ENCODE peak calls at places on chromosomes 12 and 14, in seven cellular contexts. P is lower leg skin, W is HFF-Myc, Z is nephron progenitor cell, H is Peyer's patch, O is glutamatergic neuron, S is AG09319. F is an unnamed sample.

GRCh38 chr12:31702047-31702446 is 26.8 kb downstream of the AMN1 start:
- DNase-seq in O (no peak), H (no peak), P (no peak), Z (no peak), S (no peak), W (peak), F (no peak)

GRCh38 chr14:22265319-22266140 is 323.5 kb downstream of the DAD1 start:
- DNase-seq in O (no peak), Z (no peak), H (no peak), W (no peak), S (no peak), P (no peak), F (no peak)

GRCh38 chr12:71509705-71510104 is 70.1 kb downstream of the LGR5 start:
- DNase-seq in W (no peak), P (no peak), S (no peak), O (no peak), H (no peak), Z (no peak), F (no peak)

GRCh38 chr12:84874125-84874824 is 38.3 kb downstream of the SLC6A15 start:
- DNase-seq in Z (no peak), O (no peak), W (peak), H (no peak), P (no peak), S (peak), F (no peak)

GRCh38 chr12:122354958-122355641 is 67.4 kb downstream of the CLIP1 start:
- DNase-seq in Z (no peak), H (no peak), P (no peak), O (no peak), W (no peak), S (no peak), F (no peak)

GRCh38 chr12:22340143-22340542 is 5.6 kb upstream of the ST8SIA1 start:
- DNase-seq in S (no peak), H (no peak), W (no peak), P (no peak), O (no peak), Z (no peak), F (no peak)

GRCh38 chr12:3489057-3489456 is 1.9 kb upstream of the PRMT8 start:
- DNase-seq in W (no peak), P (no peak), Z (no peak), O (no peak), H (no peak), S (no peak), F (no peak)

GRCh38 chr12:27015730-27016076 is 1.5 kb upstream of the TM7SF3 start:
- DNase-seq in S (no peak), P (no peak), O (no peak), H (no peak), Z (no peak), W (no peak), F (no peak)

GRCh38 chr12:78181544-78182162 is 351.0 kb downstream of the NAV3 start:
- DNase-seq in Z (peak), P (no peak), W (no peak), H (no peak), S (no peak), O (peak), F (peak)

GRCh38 chr14:100731846-100732765 is 5.4 kb downstream of the DLK1 start:
- DNase-seq in W (no peak), O (no peak), Z (no peak), P (no peak), S (no peak), H (peak), F (no peak)

GRCh38 chr12:102454808-102455760 is 25.3 kb downstream of the IGF1 start:
- DNase-seq in Z (no peak), H (no peak), S (peak), P (peak), W (no peak), O (no peak), F (no peak)

GRCh38 chr14:49892301-49892635 is 614 bp upstream of the ARF6 start:
- DNase-seq in S (peak), H (no peak), Z (no peak), W (no peak), O (no peak), P (peak), F (no peak)

GRCh38 chr14:49893309-49894213 is 679 bp downstream of the ARF6 start:
- DNase-seq in Z (peak), W (no peak), O (peak), H (peak), P (peak), S (peak), F (no peak)

GRCh38 chr14:49895480-49895879 is 2.6 kb downstream of the ARF6 start:
- DNase-seq in P (no peak), Z (no peak), S (no peak), W (no peak), O (no peak), H (no peak), F (no peak)

GRCh38 chr14:49896956-49897355 is 4.1 kb downstream of the ARF6 start:
- DNase-seq in Z (no peak), W (no peak), P (no peak), O (no peak), S (no peak), H (no peak), F (no peak)

DNA sequence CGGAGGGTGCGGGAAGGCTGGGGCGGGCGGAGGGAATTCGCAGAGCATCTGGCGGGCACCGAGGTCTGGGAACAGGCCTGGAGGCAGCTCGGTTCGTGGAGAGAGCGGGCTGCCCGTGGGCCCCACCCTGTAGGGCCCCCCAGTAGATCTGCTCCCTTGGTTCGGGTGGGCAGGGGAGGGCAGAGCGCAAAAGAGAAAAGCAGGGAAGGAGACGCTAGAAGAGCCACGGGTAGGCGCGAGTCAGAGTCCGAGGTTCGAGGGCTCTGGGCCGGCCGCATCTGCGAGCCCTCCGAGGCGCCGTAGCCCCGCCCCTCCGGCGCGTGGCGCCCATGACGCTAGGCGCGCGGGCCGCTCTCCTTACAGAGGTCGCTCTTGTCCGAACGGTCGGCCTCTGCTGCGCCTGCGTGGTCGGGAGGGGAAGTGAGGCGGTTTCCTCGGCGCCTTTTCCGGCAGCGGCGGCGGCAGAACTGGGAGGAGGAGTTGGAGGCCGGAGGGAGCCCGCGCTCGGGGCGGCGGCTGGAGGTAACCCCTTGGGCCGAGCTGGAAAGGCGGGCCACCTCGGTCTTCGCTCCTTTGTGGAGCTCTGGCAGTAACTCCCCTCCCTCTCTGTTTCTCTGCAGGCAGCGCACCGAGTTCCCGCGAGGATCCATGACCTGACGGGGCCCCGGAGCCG is at the start of gene ARF6:
- DNase-seq in O (peak), S (peak), P (peak), Z (peak), H (peak), W (peak), F (peak)
- TF ChIP-seq CTCF in O (no peak), S (no peak), P (no peak), Z (no peak), H (peak), W (no peak), F (peak)

DNA sequence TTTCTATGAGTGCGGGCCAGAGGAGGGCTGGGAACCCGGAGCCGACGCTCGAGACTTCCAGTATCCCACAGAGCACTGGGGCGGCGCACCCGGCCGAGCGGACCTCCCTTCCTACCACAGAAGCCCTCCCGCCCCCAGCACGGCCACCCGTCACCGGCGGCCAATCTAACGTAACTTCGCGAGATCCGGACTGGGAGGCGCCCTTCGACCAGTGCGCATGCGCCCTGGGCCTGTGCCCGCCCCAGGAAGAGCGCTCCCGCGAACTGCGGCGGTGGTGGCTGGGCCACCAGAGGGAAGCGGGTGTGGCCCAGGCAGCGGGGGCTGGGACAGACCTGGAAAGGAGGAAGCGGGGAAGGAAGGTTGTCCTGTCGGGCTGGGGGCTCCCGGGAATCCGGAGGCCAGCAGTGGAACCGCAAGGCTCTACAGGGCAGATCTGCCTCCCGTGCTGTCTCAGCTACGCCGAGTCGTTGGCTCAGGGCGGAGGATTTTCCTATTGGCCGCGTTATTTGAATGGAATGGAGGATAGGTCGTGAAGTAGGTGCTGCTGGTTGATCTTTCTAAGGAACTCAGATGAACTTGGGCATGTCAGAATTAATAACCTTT is at the start of gene PPP1R12A:
- DNase-seq in Z (peak), P (peak), S (peak), O (peak), H (peak), W (peak), F (peak)
- TF ChIP-seq CTCF in Z (no peak), P (no peak), S (no peak), O (no peak), H (peak), W (peak), F (peak)

GRCh38 chr14:104331871-104332605 is 193.7 kb downstream of the KIF26A start:
- DNase-seq in H (no peak), O (no peak), W (no peak), S (no peak), Z (no peak), P (no peak), F (no peak)
- TF ChIP-seq CTCF in H (no peak), O (peak), W (peak), S (no peak), Z (no peak), P (no peak), F (peak)

DNA sequence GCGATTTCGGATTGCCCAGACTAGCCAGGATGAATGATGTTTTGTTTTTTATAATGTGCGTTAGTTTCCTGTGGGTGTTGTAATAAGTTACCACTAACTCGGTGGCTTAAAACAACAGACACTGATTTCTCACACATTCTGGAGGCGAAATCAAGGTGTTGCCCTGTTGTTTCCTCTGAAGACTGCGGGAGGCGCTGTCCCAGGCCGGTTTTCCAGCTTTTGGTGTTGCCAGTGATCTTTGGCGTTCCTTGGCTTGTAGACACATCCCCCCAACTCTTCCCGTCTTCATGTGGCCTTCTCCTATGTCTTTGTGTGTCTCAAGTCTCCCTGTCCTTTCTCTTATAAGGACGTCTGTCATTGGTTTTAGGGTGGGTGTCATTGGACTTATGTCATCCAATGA is 267.7 kb downstream of the AACS start:
- DNase-seq in S (no peak), Z (no peak), P (no peak), O (no peak), W (no peak), H (no peak), F (no peak)
- TF ChIP-seq CTCF in S (no peak), Z (no peak), P (no peak), O (no peak), W (no peak), H (no peak), F (peak)

GRCh38 chr12:51028811-51029146 is 2.6 kb upstream of the SLC11A2 start:
- DNase-seq in O (no peak), Z (no peak), H (no peak), P (no peak), W (no peak), S (no peak), F (no peak)
- TF ChIP-seq CTCF in O (no peak), Z (no peak), H (no peak), P (no peak), W (no peak), S (no peak), F (no peak)

GRCh38 chr12:120496353-120497340 is 734 bp downstream of the DYNLL1 start:
- DNase-seq in W (peak), S (no peak), H (peak), P (peak), O (peak), Z (peak), F (peak)
- TF ChIP-seq CTCF in W (no peak), S (peak), H (no peak), P (no peak), O (no peak), Z (no peak), F (no peak)